ENCODE peak calls at places on chromosomes 16 and 17, in eight cellular contexts. P is AG04450; C is adrenal gland; Y is dorsolateral prefrontal cortex; A is tibial nerve; X is keratinocyte; D is CD4-positive, CD25-positive, alpha-beta regulatory T cell; T is WERI-Rb-1. V is an unnamed sample.

GRCh38 chr17:8954339-8954738 is 11.2 kb downstream of the PIK3R5 start:
- DNase-seq in A (peak), P (no peak), X (no peak), T (peak), Y (no peak), C (peak), D (peak), V (peak)

GRCh38 chr16:75764154-75764768 is 38.0 kb upstream of the CPHXL start:
- DNase-seq in C (peak), P (peak), T (peak), A (peak), D (peak), X (peak), Y (peak), V (peak)

GRCh38 chr16:67873435-67874146 is 739 bp downstream of the EDC4 start:
- DNase-seq in D (no peak), P (no peak), X (no peak), C (no peak), T (no peak), Y (no peak), A (no peak), V (no peak)

GRCh38 chr16:86101912-86102187 is 202.9 kb downstream of the IRF8 start:
- DNase-seq in A (no peak), Y (no peak), D (no peak), P (no peak), C (no peak), X (no peak), T (no peak), V (no peak)

GRCh38 chr17:44071772-44072171 is 1.2 kb downstream of the G6PC3 start:
- DNase-seq in T (no peak), C (no peak), X (peak), P (no peak), Y (no peak), D (no peak), A (no peak), V (no peak)

GRCh38 chr17:70552982-70553334 is 383.6 kb downstream of the KCNJ2 start:
- DNase-seq in Y (no peak), T (no peak), C (no peak), X (no peak), D (no peak), A (no peak), P (no peak), V (peak)

GRCh38 chr16:56915311-56916105 is 16.4 kb upstream of the HERPUD1 start:
- DNase-seq in Y (no peak), T (no peak), D (no peak), C (no peak), P (no peak), X (no peak), A (peak), V (no peak)

GRCh38 chr17:61723183-61723582 is 132.2 kb upstream of the NACA2 start:
- DNase-seq in C (no peak), T (no peak), Y (no peak), A (no peak), X (no peak), P (no peak), D (no peak), V (no peak)

GRCh38 chr16:84985079-84986065 is 26.0 kb downstream of the ZDHHC7 start:
- DNase-seq in P (peak), Y (no peak), C (peak), X (no peak), D (no peak), T (no peak), A (no peak), V (no peak)

GRCh38 chr17:70661342-70662222 is 492.2 kb downstream of the KCNJ2 start:
- DNase-seq in P (no peak), A (no peak), X (no peak), C (no peak), T (no peak), Y (no peak), D (no peak), V (no peak)

GRCh38 chr16:57797526-57798266 is 4.6 kb downstream of the KIFC3 start:
- DNase-seq in C (no peak), P (no peak), A (no peak), T (no peak), Y (no peak), D (no peak), X (no peak), V (no peak)

GRCh38 chr16:49600541-49600940 is 226.9 kb downstream of the C16orf78 start:
- DNase-seq in Y (no peak), A (no peak), D (no peak), P (no peak), X (no peak), T (no peak), C (no peak), V (no peak)

GRCh38 chr16:759110-759910 is 1.2 kb upstream of the MSLN start:
- DNase-seq in P (no peak), A (no peak), T (no peak), X (no peak), Y (no peak), C (no peak), D (no peak), V (no peak)

GRCh38 chr16:86697715-86698114 is 119.4 kb downstream of the FOXL1 start:
- DNase-seq in C (no peak), Y (no peak), P (peak), X (no peak), A (no peak), T (no peak), D (no peak), V (no peak)

GRCh38 chr16:23967775-23968571 is 132.2 kb downstream of the PRKCB start:
- DNase-seq in P (no peak), C (no peak), X (no peak), D (no peak), T (no peak), A (no peak), Y (no peak), V (no peak)

GRCh38 chr16:90023078-90023447 is 3.8 kb upstream of the DBNDD1 start:
- DNase-seq in Y (no peak), A (no peak), X (no peak), P (no peak), T (no peak), D (no peak), C (peak), V (no peak)

GRCh38 chr17:75430159-75430748 is 24.8 kb upstream of the GRB2 start:
- DNase-seq in A (no peak), D (no peak), T (no peak), Y (no peak), X (no peak), P (no peak), C (no peak), V (no peak)

GRCh38 chr17:2466936-2467335 is 44.8 kb downstream of the METTL16 start:
- DNase-seq in P (no peak), D (no peak), C (no peak), A (no peak), X (no peak), T (no peak), Y (no peak), V (no peak)

GRCh38 chr17:19250421-19251141 is 13.4 kb downstream of the EPN2 start:
- DNase-seq in C (peak), X (no peak), P (no peak), D (no peak), T (no peak), A (no peak), Y (peak), V (peak)

GRCh38 chr16:77894054-77894632 is 105.8 kb downstream of the VAT1L start:
- DNase-seq in X (no peak), C (peak), Y (no peak), T (no peak), A (no peak), P (no peak), D (no peak), V (no peak)

GRCh38 chr16:69754143-69754468 is 620 bp downstream of the NOB1 start:
- DNase-seq in T (no peak), X (no peak), Y (no peak), D (peak), C (no peak), P (no peak), A (no peak), V (no peak)

GRCh38 chr17:64765191-64765889 is 103.2 kb upstream of the SMURF2 start:
- DNase-seq in P (no peak), C (no peak), D (no peak), X (no peak), Y (no peak), T (no peak), A (no peak), V (no peak)

GRCh38 chr16:49460786-49461470 is 87.3 kb downstream of the C16orf78 start:
- DNase-seq in X (no peak), T (no peak), Y (no peak), P (no peak), D (no peak), A (no peak), C (no peak), V (no peak)

GRCh38 chr17:61661135-61661534 is 70.1 kb upstream of the NACA2 start:
- DNase-seq in A (no peak), C (no peak), D (no peak), P (no peak), X (no peak), T (no peak), Y (no peak), V (no peak)

GRCh38 chr16:89924298-89924924 is 1.3 kb downstream of the TUBB3 start:
- DNase-seq in C (peak), P (no peak), X (no peak), Y (peak), D (peak), A (no peak), T (peak), V (no peak)

GRCh38 chr17:73068322-73069153 is 23.9 kb downstream of the SLC39A11 start:
- DNase-seq in A (no peak), P (peak), Y (no peak), C (no peak), D (no peak), T (no peak), X (no peak), V (no peak)

GRCh38 chr16:85227924-85228462 is 115.7 kb upstream of the CIBAR2 start:
- DNase-seq in C (no peak), T (no peak), Y (no peak), X (no peak), D (no peak), A (no peak), P (no peak), V (no peak)

GRCh38 chr17:50267074-50267841 is 7.0 kb upstream of the TMEM92 start:
- DNase-seq in X (no peak), D (no peak), A (no peak), C (no peak), P (no peak), Y (peak), T (no peak), V (no peak)

GRCh38 chr17:45904886-45905285 is 10.5 kb downstream of the MAPT start:
- DNase-seq in A (no peak), Y (no peak), C (no peak), T (peak), D (no peak), X (no peak), P (no peak), V (no peak)

GRCh38 chr16:24670623-24671454 is 58.6 kb upstream of the TNRC6A start:
- DNase-seq in D (no peak), C (peak), A (peak), P (no peak), T (no peak), X (no peak), Y (peak), V (peak)

GRCh38 chr16:46929378-46930332 is 43.8 kb downstream of the DNAJA2 start:
- DNase-seq in A (peak), C (peak), Y (peak), X (peak), P (peak), T (peak), D (peak), V (peak)

GRCh38 chr17:45146616-45147101 is 1.6 kb upstream of the HEXIM1 start:
- DNase-seq in D (no peak), Y (no peak), T (no peak), P (no peak), A (peak), C (peak), X (no peak), V (no peak)

GRCh38 chr16:73329363-73330306 is 281.7 kb upstream of the ZFHX3 start:
- DNase-seq in P (no peak), X (no peak), Y (peak), T (no peak), A (no peak), C (no peak), D (no peak), V (peak)

GRCh38 chr16:2337431-2338296 is 2.9 kb downstream of the ABCA3 start:
- DNase-seq in Y (no peak), A (no peak), X (no peak), C (no peak), T (no peak), P (no peak), D (no peak), V (no peak)

GRCh38 chr16:2340564-2341455 is at the start of gene ABCA3:
- DNase-seq in D (peak), A (peak), P (peak), Y (peak), T (peak), C (peak), X (peak), V (peak)

GRCh38 chr16:2343211-2343610 is 2.7 kb upstream of the ABCA3 start:
- DNase-seq in C (no peak), Y (no peak), T (no peak), P (no peak), D (no peak), X (no peak), A (no peak), V (no peak)

GRCh38 chr16:2341456-2342447 is 1.2 kb upstream of the ABCA3 start:
- DNase-seq in A (no peak), D (no peak), T (no peak), C (peak), X (no peak), Y (no peak), P (no peak), V (peak)

DNA sequence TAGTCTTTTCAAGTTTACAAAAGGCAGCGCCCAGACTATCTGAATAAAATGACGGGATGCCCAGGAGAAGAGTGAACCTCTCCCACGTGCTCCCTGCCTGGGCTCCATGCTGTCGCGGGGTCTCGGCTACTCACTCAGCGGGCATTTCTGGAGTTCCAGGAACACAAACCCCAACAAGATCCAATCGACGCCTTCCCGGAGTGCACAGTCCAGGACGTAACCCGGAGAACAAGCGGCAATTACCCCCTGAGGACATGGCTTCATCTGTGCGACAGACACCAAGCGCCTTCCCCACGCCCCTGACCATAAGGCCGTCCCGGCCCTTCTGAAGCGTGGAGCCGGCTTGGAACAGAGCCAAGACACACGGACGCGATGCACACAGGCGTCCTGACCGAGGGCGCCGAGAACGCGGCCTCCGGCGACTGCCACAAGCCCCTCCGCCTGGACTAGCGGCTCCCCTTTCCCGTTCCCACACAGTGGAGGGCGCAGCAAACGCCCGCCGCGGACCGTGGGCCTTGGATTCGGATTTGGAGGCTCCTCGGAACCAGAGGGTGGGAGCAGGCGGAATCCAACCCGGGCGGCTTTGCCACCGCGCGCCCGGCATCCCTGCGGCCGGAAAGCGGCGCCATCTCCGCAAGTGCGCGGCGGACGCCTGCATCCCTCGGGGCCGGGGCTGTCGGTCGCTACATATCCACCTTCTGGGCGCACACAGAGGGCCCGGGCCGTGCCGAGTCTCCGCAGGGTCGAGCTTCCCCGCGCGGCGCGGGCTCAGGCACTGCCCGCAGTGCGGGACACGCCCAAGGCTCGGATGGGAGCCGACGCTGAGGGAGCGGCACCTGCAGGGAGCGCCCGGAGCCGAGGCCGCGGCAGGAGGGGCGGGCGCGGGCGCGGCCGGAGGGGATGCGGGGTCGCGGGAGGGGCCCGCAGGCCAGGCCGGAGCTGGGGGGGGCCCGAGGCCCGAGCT is 725 bp downstream of the ABCA3 start:
- DNase-seq in C (peak), T (peak), D (peak), P (no peak), Y (peak), A (peak), X (no peak), V (peak)
- H3K27ac ChIP-seq in C (peak), T (peak), D (no peak), P (no peak), Y (peak), A (peak), X (no peak), V (peak)

GRCh38 chr16:54873081-54873480 is 57.6 kb upstream of the IRX5 start:
- DNase-seq in A (no peak), X (no peak), T (no peak), P (no peak), C (no peak), Y (no peak), D (no peak), V (no peak)
- H3K27ac ChIP-seq in A (no peak), X (no peak), T (no peak), P (no peak), C (no peak), Y (no peak), D (no peak), V (no peak)

GRCh38 chr17:17481860-17482259 is 5.1 kb downstream of the MED9 start:
- DNase-seq in D (no peak), A (no peak), P (no peak), Y (no peak), C (no peak), T (no peak), X (no peak), V (no peak)
- H3K27ac ChIP-seq in D (no peak), A (no peak), P (no peak), Y (no peak), C (no peak), T (no peak), X (no peak), V (no peak)

DNA sequence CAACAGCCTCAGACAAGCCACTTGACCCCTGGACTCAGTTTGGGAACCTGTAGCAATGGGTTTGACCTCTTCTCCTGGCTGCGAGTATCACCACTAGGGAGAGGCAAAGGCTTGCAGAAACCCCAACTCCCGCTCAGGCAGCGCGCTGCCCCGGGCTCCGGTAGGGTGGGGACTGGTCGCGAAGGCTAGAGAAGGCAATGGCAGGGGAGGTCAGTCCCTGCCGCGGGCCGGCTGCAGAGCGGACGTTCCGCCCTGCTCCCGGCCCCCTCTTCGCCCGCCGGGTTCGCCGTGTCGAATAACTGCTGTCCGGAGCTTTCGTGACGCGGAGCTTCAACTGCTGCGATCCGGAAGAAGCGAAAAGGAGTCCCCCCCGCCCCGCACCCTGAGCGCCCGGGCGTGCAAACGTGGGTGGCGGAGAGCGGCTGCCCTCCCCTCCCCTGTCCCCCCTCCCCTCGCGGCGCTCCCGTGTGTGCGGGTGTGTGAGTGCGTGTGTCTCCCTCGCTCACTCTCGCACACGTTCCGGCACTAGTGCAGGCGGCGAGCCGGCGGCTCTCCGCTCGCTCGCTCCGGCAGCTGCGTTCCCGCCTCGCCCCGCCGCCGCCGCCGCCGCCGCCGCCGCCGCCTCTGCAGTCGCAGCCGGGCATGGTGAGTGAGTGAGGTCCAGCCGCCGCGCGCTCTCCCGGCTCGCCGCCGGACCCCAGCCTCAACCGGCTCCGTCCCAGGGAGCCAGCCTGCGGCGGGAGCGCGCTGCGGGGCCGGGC is 792 bp upstream of the SHISA6 start:
- DNase-seq in T (peak), C (no peak), D (no peak), Y (peak), A (peak), P (no peak), X (no peak), V (peak)
- H3K27ac ChIP-seq in T (no peak), C (no peak), D (no peak), Y (no peak), A (no peak), P (no peak), X (no peak), V (no peak)

DNA sequence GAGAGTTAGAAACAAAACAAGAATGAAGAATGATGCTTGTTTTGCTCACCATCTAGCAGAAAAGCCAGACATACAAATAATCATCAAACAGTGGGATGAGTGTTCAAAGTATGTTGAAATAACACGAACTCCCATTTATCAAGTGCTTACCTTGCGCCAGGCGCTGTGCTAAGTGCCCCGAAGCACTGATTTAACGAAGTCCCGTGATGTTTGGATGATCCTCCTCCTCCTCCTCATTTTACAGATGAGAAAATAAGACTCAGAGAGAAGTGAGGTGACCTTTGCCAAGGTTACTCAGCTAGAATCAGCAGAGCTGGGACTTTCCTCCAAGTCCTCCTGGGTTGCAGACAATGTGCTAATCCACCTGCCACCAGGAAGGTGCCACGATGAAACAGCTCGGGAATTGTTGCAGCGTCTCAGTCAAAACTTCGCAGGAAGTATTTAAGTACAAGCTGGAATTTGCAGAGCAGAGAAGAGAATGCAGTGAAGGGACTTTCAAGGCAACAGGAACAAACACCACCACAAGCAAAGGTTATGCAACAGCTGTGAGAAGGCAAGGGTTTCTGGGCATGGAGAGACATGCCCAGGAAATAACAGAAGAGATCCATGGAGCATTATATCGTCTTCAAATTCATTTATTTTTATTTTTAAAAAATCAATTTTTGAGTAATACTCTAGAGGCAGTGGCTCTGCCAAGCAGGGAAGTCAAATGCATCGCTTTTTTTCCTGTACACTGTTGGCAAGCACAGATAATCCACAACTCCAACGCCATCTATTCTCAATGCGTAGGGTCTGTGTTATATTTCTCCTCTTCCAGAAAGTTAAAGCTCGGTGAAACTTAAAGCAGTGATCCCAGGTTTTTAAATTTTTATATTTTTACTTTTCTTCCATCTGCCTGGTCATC is 11.1 kb downstream of the PRCD start:
- DNase-seq in A (no peak), D (no peak), T (no peak), P (no peak), Y (no peak), C (peak), X (no peak), V (no peak)
- H3K27ac ChIP-seq in A (no peak), D (no peak), T (peak), P (no peak), Y (no peak), C (peak), X (peak), V (no peak)